ENCODE peak calls at places on chromosomes 16 and 17, in five cellular contexts. One of them, this sample, is unnamed.
A peak's percentile ranks its signal among the peaks of the same experiment; 100 is the strongest.

GRCh38 chr16:11665071-11665491 is 3.2 kb upstream of the SNN start:
- DNase-seq in A549: no peak
- DNase-seq in upper lobe of left lung: no peak
- DNase-seq in tibial nerve: no peak
- DNase-seq in HCT116: no peak
- DNase-seq in this sample: no peak

GRCh38 chr17:35284955-35285354 is 42.1 kb downstream of the SLFN5 start:
- DNase-seq in HCT116: no peak
- DNase-seq in upper lobe of left lung: no peak
- DNase-seq in tibial nerve: no peak
- DNase-seq in A549: no peak
- DNase-seq in this sample: no peak

GRCh38 chr17:71656987-71657858 is 463.6 kb upstream of the SOX9 start:
- DNase-seq in upper lobe of left lung: no peak
- DNase-seq in tibial nerve: no peak
- DNase-seq in HCT116: no peak
- DNase-seq in A549: no peak
- DNase-seq in this sample: no peak

GRCh38 chr16:78134944-78135619 is 35.6 kb downstream of the WWOX start:
- DNase-seq in HCT116: no peak
- DNase-seq in A549: no peak
- DNase-seq in tibial nerve: no peak
- DNase-seq in upper lobe of left lung: no peak
- DNase-seq in this sample: no peak

GRCh38 chr17:78748048-78748729 is 33.9 kb downstream of the CYTH1 start:
- DNase-seq in A549: no peak
- DNase-seq in tibial nerve: peak; percentile 33
- DNase-seq in HCT116: no peak
- DNase-seq in upper lobe of left lung: no peak
- DNase-seq in this sample: no peak

GRCh38 chr16:15970202-15970601 is 20.8 kb downstream of the ABCC1 start:
- DNase-seq in upper lobe of left lung: no peak
- DNase-seq in A549: peak; percentile 72
- DNase-seq in tibial nerve: no peak
- DNase-seq in HCT116: no peak
- DNase-seq in this sample: no peak

GRCh38 chr16:18803569-18804462 is 2.5 kb upstream of the ARL6IP1 start:
- DNase-seq in tibial nerve: no peak
- DNase-seq in upper lobe of left lung: no peak
- DNase-seq in A549: no peak
- DNase-seq in HCT116: no peak
- DNase-seq in this sample: no peak

GRCh38 chr16:11379420-11379819 is 34.2 kb downstream of the RMI2 start:
- DNase-seq in upper lobe of left lung: no peak
- DNase-seq in tibial nerve: no peak
- DNase-seq in A549: no peak
- DNase-seq in HCT116: no peak
- DNase-seq in this sample: no peak

GRCh38 chr17:77428901-77429734 is 288.3 kb downstream of the SEC14L1 start:
- DNase-seq in A549: no peak
- DNase-seq in upper lobe of left lung: peak; percentile 57
- DNase-seq in tibial nerve: no peak
- DNase-seq in HCT116: no peak
- DNase-seq in this sample: no peak

GRCh38 chr16:12255919-12256665 is 279.6 kb downstream of the SNX29 start:
- DNase-seq in upper lobe of left lung: no peak
- DNase-seq in A549: no peak
- DNase-seq in HCT116: no peak
- DNase-seq in tibial nerve: no peak
- DNase-seq in this sample: no peak

GRCh38 chr16:23838485-23839142 is 2.8 kb downstream of the PRKCB start:
- DNase-seq in A549: no peak
- DNase-seq in HCT116: no peak
- DNase-seq in tibial nerve: no peak
- DNase-seq in upper lobe of left lung: no peak
- DNase-seq in this sample: no peak

GRCh38 chr16:14618566-14618965 is 11.5 kb downstream of the PARN start:
- DNase-seq in tibial nerve: no peak
- DNase-seq in upper lobe of left lung: no peak
- DNase-seq in A549: no peak
- DNase-seq in HCT116: no peak
- DNase-seq in this sample: no peak

GRCh38 chr16:24834459-24835335 is 11.1 kb upstream of the SLC5A11 start:
- DNase-seq in HCT116: peak; percentile 18
- DNase-seq in tibial nerve: no peak
- DNase-seq in A549: peak; percentile 76
- DNase-seq in upper lobe of left lung: no peak
- DNase-seq in this sample: no peak

GRCh38 chr16:79146-80054 is 1.4 kb downstream of the MPG start:
- DNase-seq in tibial nerve: no peak
- DNase-seq in A549: no peak
- DNase-seq in upper lobe of left lung: peak; percentile 77
- DNase-seq in HCT116: no peak
- DNase-seq in this sample: no peak

GRCh38 chr17:20032636-20033035 is 23.5 kb downstream of the SPECC1 start:
- DNase-seq in A549: no peak
- DNase-seq in HCT116: no peak
- DNase-seq in tibial nerve: no peak
- DNase-seq in upper lobe of left lung: no peak
- DNase-seq in this sample: no peak

GRCh38 chr16:59296002-59296401 is 561.9 kb upstream of the GOT2 start:
- DNase-seq in HCT116: no peak
- DNase-seq in A549: no peak
- DNase-seq in upper lobe of left lung: no peak
- DNase-seq in tibial nerve: peak; percentile 6
- DNase-seq in this sample: no peak

GRCh38 chr17:68297168-68297567 is 5.9 kb downstream of the ARSG start:
- DNase-seq in upper lobe of left lung: no peak
- DNase-seq in A549: no peak
- DNase-seq in HCT116: no peak
- DNase-seq in tibial nerve: no peak
- DNase-seq in this sample: peak; percentile 49

GRCh38 chr17:29007456-29008455 is 1.9 kb upstream of the SEZ6 start:
- DNase-seq in upper lobe of left lung: no peak
- DNase-seq in HCT116: peak; percentile 21
- DNase-seq in tibial nerve: no peak
- DNase-seq in A549: peak; percentile 78
- DNase-seq in this sample: no peak

GRCh38 chr17:28878981-28879380 is 18.6 kb downstream of the FLOT2 start:
- DNase-seq in HCT116: peak; percentile 67
- DNase-seq in tibial nerve: no peak
- DNase-seq in A549: peak; percentile 81
- DNase-seq in upper lobe of left lung: no peak
- DNase-seq in this sample: no peak

GRCh38 chr17:79779088-79779529 is 1.2 kb downstream of the CBX2 start:
- DNase-seq in tibial nerve: no peak
- DNase-seq in upper lobe of left lung: peak; percentile 66
- DNase-seq in HCT116: no peak
- DNase-seq in A549: no peak
- DNase-seq in this sample: no peak

GRCh38 chr16:79348521-79349306 is 251.8 kb downstream of the MAF start:
- DNase-seq in A549: no peak
- DNase-seq in upper lobe of left lung: no peak
- DNase-seq in tibial nerve: no peak
- DNase-seq in HCT116: no peak
- DNase-seq in this sample: no peak

GRCh38 chr17:40301315-40301714 is 7.7 kb upstream of the RARA start:
- DNase-seq in A549: peak; percentile 46
- DNase-seq in HCT116: no peak
- DNase-seq in upper lobe of left lung: no peak
- DNase-seq in tibial nerve: no peak
- DNase-seq in this sample: no peak

GRCh38 chr17:80096531-80097306 is 4.7 kb upstream of the GAA start:
- DNase-seq in A549: no peak
- DNase-seq in HCT116: no peak
- DNase-seq in tibial nerve: no peak
- DNase-seq in upper lobe of left lung: no peak
- DNase-seq in this sample: no peak

GRCh38 chr16:10178079-10178478 is 4.1 kb downstream of the GRIN2A start:
- DNase-seq in upper lobe of left lung: no peak
- DNase-seq in A549: no peak
- DNase-seq in tibial nerve: no peak
- DNase-seq in HCT116: no peak
- DNase-seq in this sample: no peak

GRCh38 chr16:70253291-70254094 is 1.8 kb upstream of the EXOSC6 start:
- DNase-seq in upper lobe of left lung: no peak
- DNase-seq in A549: peak; percentile 61
- DNase-seq in tibial nerve: peak; percentile 18
- DNase-seq in HCT116: peak; percentile 28
- DNase-seq in this sample: no peak

GRCh38 chr16:70692130-70692470 is 6.2 kb upstream of the MTSS2 start:
- DNase-seq in HCT116: no peak
- DNase-seq in A549: no peak
- DNase-seq in upper lobe of left lung: no peak
- DNase-seq in tibial nerve: no peak
- DNase-seq in this sample: no peak

GRCh38 chr17:58918879-58919278 is 163.2 kb downstream of the PPM1E start:
- DNase-seq in upper lobe of left lung: no peak
- DNase-seq in A549: no peak
- DNase-seq in HCT116: no peak
- DNase-seq in tibial nerve: no peak
- DNase-seq in this sample: no peak

GRCh38 chr16:97822-98221 is 19.8 kb downstream of the MPG start:
- DNase-seq in upper lobe of left lung: no peak
- DNase-seq in HCT116: no peak
- DNase-seq in tibial nerve: no peak
- DNase-seq in A549: no peak
- DNase-seq in this sample: no peak

GRCh38 chr17:31510273-31511175 is 119.0 kb downstream of the RAB11FIP4 start:
- DNase-seq in A549: no peak
- DNase-seq in upper lobe of left lung: no peak
- DNase-seq in HCT116: no peak
- DNase-seq in tibial nerve: no peak
- DNase-seq in this sample: peak; percentile 78

DNA sequence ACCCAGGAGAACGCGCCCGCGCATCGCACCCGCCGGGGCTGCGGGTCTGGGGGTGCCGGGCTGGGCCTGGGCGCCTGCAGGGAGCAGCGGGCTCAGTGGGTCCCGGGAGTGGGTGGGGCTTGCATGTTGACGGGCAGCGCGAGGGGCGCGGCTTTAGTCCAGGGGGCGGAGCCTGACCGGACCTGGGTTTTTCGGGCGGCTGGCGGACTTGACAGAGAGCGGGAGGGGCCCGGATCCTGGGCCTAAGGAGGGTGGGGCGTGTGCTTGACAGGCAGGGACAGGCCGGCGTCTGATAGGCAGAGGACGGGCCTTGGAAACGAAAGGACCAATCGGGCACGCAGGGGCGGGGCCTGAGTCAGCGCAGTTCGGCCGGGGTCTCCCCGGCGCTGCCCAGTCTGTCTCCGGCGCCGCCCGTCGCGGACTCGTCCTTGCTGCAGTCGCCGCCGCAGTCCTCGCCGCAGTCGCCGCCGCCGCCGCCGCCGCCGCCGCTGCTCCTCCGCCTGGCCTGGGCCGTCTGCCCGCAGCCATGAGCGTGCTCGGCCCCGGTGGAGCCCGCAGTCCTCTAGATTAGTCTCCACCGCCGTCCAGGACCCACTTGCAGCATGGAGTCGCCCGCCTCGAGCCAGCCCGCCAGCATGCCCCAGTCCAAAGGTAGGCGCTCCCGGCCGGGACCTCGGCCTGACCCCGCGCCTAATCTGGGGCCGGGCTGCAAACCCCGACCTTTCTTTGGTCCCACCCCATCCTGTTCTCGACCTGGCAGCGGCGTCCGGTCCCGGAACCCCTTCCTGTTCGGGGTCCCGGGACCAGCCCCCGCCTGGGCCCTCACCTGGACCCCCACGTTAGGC is at the start of gene MAP2K3:
- DNase-seq in HCT116: peak; percentile 98
- DNase-seq in tibial nerve: peak; percentile 99
- DNase-seq in A549: peak; percentile 100
- DNase-seq in upper lobe of left lung: peak; percentile 99
- DNase-seq in this sample: peak; percentile 100
- TF ChIP-seq POLR2A in HCT116: peak; percentile 82
- TF ChIP-seq POLR2A in tibial nerve: peak; percentile 85
- TF ChIP-seq POLR2A in A549: peak; percentile 94
- TF ChIP-seq POLR2A in upper lobe of left lung: peak; percentile 95
- TF ChIP-seq POLR2A in this sample: peak; percentile 98

GRCh38 chr17:17143501-17143900 is 62.6 kb downstream of the PLD6 start:
- DNase-seq in upper lobe of left lung: peak; percentile 71
- DNase-seq in A549: no peak
- DNase-seq in tibial nerve: no peak
- DNase-seq in HCT116: no peak
- DNase-seq in this sample: no peak
- H3K4me1 ChIP-seq in upper lobe of left lung: peaks cover 11% of the 10 kb centered on the region
- H3K4me1 ChIP-seq in A549: peaks cover 28% of the 10 kb centered on the region
- H3K4me1 ChIP-seq in tibial nerve: peaks cover 5% of the 10 kb centered on the region
- H3K4me1 ChIP-seq in HCT116: no peaks in the 10 kb centered on the region
- H3K4me1 ChIP-seq in this sample: peaks cover 34% of the 10 kb centered on the region

GRCh38 chr16:56371383-56371937 is 53.9 kb downstream of the AMFR start:
- DNase-seq in HCT116: no peak
- DNase-seq in A549: no peak
- DNase-seq in tibial nerve: no peak
- DNase-seq in upper lobe of left lung: no peak
- DNase-seq in this sample: no peak
- TF ChIP-seq POLR2A in HCT116: no peak
- TF ChIP-seq POLR2A in A549: no peak
- TF ChIP-seq POLR2A in tibial nerve: no peak
- TF ChIP-seq POLR2A in upper lobe of left lung: no peak
- TF ChIP-seq POLR2A in this sample: no peak

GRCh38 chr17:38897671-38898290 is 27.6 kb upstream of the LASP1NB start:
- DNase-seq in HCT116: no peak
- DNase-seq in upper lobe of left lung: no peak
- DNase-seq in A549: no peak
- DNase-seq in tibial nerve: no peak
- DNase-seq in this sample: no peak

GRCh38 chr17:38896373-38896954 is 26.6 kb downstream of the LASP1 start:
- DNase-seq in HCT116: no peak
- DNase-seq in upper lobe of left lung: no peak
- DNase-seq in tibial nerve: no peak
- DNase-seq in A549: no peak
- DNase-seq in this sample: no peak

GRCh38 chr17:38898291-38898679 is 27.1 kb upstream of the LASP1NB start:
- DNase-seq in upper lobe of left lung: no peak
- DNase-seq in A549: no peak
- DNase-seq in tibial nerve: no peak
- DNase-seq in HCT116: no peak
- DNase-seq in this sample: no peak

GRCh38 chr17:38897176-38897575 is 27.3 kb downstream of the LASP1 start:
- DNase-seq in HCT116: no peak
- DNase-seq in tibial nerve: peak; percentile 72
- DNase-seq in upper lobe of left lung: no peak
- DNase-seq in A549: no peak
- DNase-seq in this sample: peak; percentile 63

GRCh38 chr17:38898812-38899348 is 26.5 kb upstream of the LASP1NB start:
- DNase-seq in HCT116: no peak
- DNase-seq in upper lobe of left lung: no peak
- DNase-seq in tibial nerve: no peak
- DNase-seq in A549: no peak
- DNase-seq in this sample: no peak
- H3K4me1 ChIP-seq in HCT116: no peaks in the 10 kb centered on the region
- H3K4me1 ChIP-seq in upper lobe of left lung: peaks cover 84% of the 10 kb centered on the region
- H3K4me1 ChIP-seq in tibial nerve: peaks cover 71% of the 10 kb centered on the region
- H3K4me1 ChIP-seq in A549: peaks cover 66% of the 10 kb centered on the region
- H3K4me1 ChIP-seq in this sample: peaks cover 56% of the 10 kb centered on the region

GRCh38 chr17:10200645-10201044 is 2.2 kb upstream of the GAS7 start:
- DNase-seq in A549: no peak
- DNase-seq in HCT116: no peak
- DNase-seq in upper lobe of left lung: no peak
- DNase-seq in tibial nerve: no peak
- DNase-seq in this sample: no peak
- TF ChIP-seq POLR2A in A549: no peak
- TF ChIP-seq POLR2A in HCT116: no peak
- TF ChIP-seq POLR2A in upper lobe of left lung: no peak
- TF ChIP-seq POLR2A in tibial nerve: no peak
- TF ChIP-seq POLR2A in this sample: no peak

GRCh38 chr17:2232244-2232638 is 71.3 kb downstream of the SMG6 start:
- DNase-seq in tibial nerve: no peak
- DNase-seq in A549: no peak
- DNase-seq in upper lobe of left lung: no peak
- DNase-seq in HCT116: no peak
- DNase-seq in this sample: no peak
- H3K4me1 ChIP-seq in tibial nerve: peaks cover 32% of the 10 kb centered on the region
- H3K4me1 ChIP-seq in A549: no peaks in the 10 kb centered on the region
- H3K4me1 ChIP-seq in upper lobe of left lung: peaks cover 16% of the 10 kb centered on the region
- H3K4me1 ChIP-seq in HCT116: no peaks in the 10 kb centered on the region
- H3K4me1 ChIP-seq in this sample: peaks cover 65% of the 10 kb centered on the region

This sample was measured in gastrocnemius medialis.